ENCODE peak calls at places on chromosomes 4 and X, in nine cellular contexts. Z, V, K, C, B, Y, T, G and O are unnamed samples.

GRCh38 chrX:84501798-84502628 is at the start of gene HDX:
- DNase-seq in Y (peak; percentile 83), B (peak; percentile 84), K (peak; percentile 92), G (peak; percentile 87), T (peak; percentile 92), V (peak; percentile 50), Z (peak; percentile 85), C (peak; percentile 83), O (peak; percentile 1)

GRCh38 chr4:78509030-78509429 is 42.5 kb upstream of the ANXA3 start:
- DNase-seq in B (no peak), Z (no peak), T (no peak), C (no peak), K (no peak), Y (no peak), G (no peak), V (no peak), O (no peak)

GRCh38 chr4:173360587-173361221 is 10.1 kb upstream of the SAP30 start:
- DNase-seq in V (no peak), G (no peak), Z (no peak), Y (no peak), T (peak; percentile 52), C (no peak), K (no peak), B (no peak), O (no peak)

GRCh38 chr4:185928761-185929455 is 116.9 kb upstream of the SORBS2 start:
- DNase-seq in G (no peak), T (no peak), K (no peak), C (no peak), Y (no peak), B (no peak), Z (no peak), V (no peak), O (no peak)

GRCh38 chrX:123736333-123736921 is 3.6 kb upstream of the THOC2 start:
- DNase-seq in Z (no peak), G (no peak), V (no peak), B (no peak), Y (no peak), T (peak; percentile 67), K (no peak), C (no peak), O (no peak)

GRCh38 chr4:165757426-165757825 is 115.6 kb upstream of the TLL1 start:
- DNase-seq in Z (no peak), T (no peak), B (no peak), V (no peak), G (no peak), Y (no peak), C (no peak), K (no peak), O (no peak)

GRCh38 chr4:52071786-52072552 is 20.9 kb downstream of the SPATA18 start:
- DNase-seq in C (no peak), Y (no peak), V (no peak), B (no peak), G (no peak), T (no peak), K (no peak), Z (no peak), O (no peak)

GRCh38 chrX:2782778-2783177 is 30.9 kb downstream of the XG start:
- DNase-seq in T (no peak), Z (no peak), C (no peak), B (no peak), G (no peak), K (no peak), Y (no peak), V (no peak), O (no peak)

GRCh38 chr4:17358236-17358635 is 153.7 kb downstream of the QDPR start:
- DNase-seq in B (no peak), Z (no peak), C (no peak), G (no peak), Y (no peak), V (no peak), T (no peak), K (no peak), O (no peak)

GRCh38 chr4:3712112-3712805 is 53.9 kb upstream of the ADRA2C start:
- DNase-seq in Y (no peak), V (no peak), K (no peak), B (peak; percentile 8), C (no peak), G (no peak), Z (no peak), T (no peak), O (no peak)

GRCh38 chr4:3709846-3710441 is 56.2 kb upstream of the ADRA2C start:
- DNase-seq in C (no peak), G (peak; percentile 5), V (no peak), T (no peak), K (no peak), Z (no peak), B (peak; percentile 3), Y (no peak), O (no peak)

GRCh38 chr4:3709061-3709845 is 56.9 kb upstream of the ADRA2C start:
- DNase-seq in T (no peak), C (no peak), B (no peak), K (no peak), V (no peak), Z (no peak), G (no peak), Y (no peak), O (no peak)

GRCh38 chr4:3711183-3712111 is 54.7 kb upstream of the ADRA2C start:
- DNase-seq in V (no peak), K (peak; percentile 54), C (no peak), Z (no peak), Y (peak; percentile 2), T (no peak), G (peak; percentile 9), B (peak; percentile 2), O (no peak)

GRCh38 chr4:3710451-3711182 is 55.6 kb upstream of the ADRA2C start:
- DNase-seq in B (peak; percentile 13), G (peak; percentile 9), T (no peak), K (peak; percentile 58), C (no peak), Y (peak; percentile 6), Z (no peak), V (no peak), O (no peak)
- H3K27ac ChIP-seq in B (no peak overlapping the region), G (no peak overlapping the region), T (no peak overlapping the region), K (no peak overlapping the region), C (no peak overlapping the region), Y (no peak overlapping the region), Z (no peak overlapping the region), V (no peak overlapping the region), O (no peak overlapping the region)

GRCh38 chr4:80876810-80877209 is 153.7 kb upstream of the BMP3 start:
- DNase-seq in C (no peak), Y (no peak), V (no peak), K (no peak), B (no peak), T (peak; percentile 27), G (no peak), Z (no peak), O (no peak)
- H3K27ac ChIP-seq in C (no peak overlapping the region), Y (no peak overlapping the region), V (no peak overlapping the region), K (no peak overlapping the region), B (no peak overlapping the region), T (no peak overlapping the region), G (no peak overlapping the region), Z (no peak overlapping the region), O (no peak overlapping the region)

DNA sequence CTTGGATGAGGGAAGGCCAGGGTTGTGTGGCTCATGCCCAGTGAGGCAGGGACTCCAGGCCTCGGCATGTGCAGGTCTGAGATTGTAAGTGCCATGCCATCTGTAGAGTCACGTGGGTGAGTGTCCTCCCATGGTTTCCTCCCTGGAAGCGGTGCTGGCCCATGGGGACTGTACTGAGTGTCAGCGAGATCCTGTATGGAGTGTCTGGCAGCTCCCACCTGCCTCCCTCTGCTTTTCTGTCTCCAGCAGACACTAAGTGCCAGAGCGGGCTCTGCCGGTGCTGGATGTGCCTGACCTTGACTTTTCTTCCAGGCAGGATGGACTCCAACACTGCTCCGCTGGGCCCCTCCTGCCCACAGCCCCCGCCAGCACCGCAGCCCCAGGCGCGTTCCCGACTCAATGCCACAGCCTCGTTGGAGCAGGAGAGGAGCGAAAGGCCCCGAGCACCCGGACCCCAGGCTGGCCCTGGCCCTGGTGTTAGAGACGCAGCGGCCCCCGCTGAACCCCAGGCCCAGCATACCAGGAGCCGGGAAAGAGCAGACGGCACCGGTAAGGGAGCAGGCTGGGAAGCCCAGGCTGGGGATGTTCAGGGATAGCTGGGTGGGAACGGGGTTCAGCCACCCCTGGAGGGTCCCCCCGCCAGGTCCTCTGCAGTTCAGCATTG is 7.6 kb downstream of the WFS1 start:
- DNase-seq in G (no peak), B (peak; percentile 61), T (no peak), V (no peak), Z (no peak), K (no peak), C (no peak), Y (peak; percentile 59), O (no peak)
- H3K27ac ChIP-seq in G (peak overlapping the region; percentile 23), B (peak overlapping the region; percentile 91), T (no peak overlapping the region), V (no peak overlapping the region), Z (no peak overlapping the region), K (peak overlapping the region; percentile 63), C (no peak overlapping the region), Y (peak overlapping the region; percentile 84), O (no peak overlapping the region)

DNA sequence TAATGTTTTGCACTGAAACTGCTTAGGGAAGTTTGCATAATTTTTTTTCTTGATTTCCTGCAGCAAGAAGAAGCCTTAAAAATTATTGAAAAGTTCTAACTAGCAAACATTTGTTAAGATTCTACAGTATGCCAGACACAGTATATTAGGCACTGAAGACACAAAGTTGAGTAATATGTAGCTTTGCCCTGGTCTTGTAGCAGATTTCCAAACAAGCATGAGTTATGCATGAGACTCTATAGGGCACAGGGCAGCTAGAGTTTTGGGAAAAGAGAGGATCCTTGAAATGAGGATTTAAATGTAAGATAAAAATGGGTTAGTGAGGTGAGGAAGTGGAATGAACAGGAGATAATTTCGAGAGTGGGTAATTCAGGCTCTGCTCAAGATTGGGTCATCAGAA is 8.6 kb upstream of the GPRIN3 start:
- DNase-seq in K (no peak), C (no peak), Z (no peak), V (no peak), G (no peak), B (no peak), Y (no peak), T (peak; percentile 52), O (no peak)
- H3K27ac ChIP-seq in K (peak overlapping the region; percentile 39), C (no peak overlapping the region), Z (no peak overlapping the region), V (no peak overlapping the region), G (no peak overlapping the region), B (no peak overlapping the region), Y (no peak overlapping the region), T (peak overlapping the region; percentile 50), O (no peak overlapping the region)

GRCh38 chr4:107740950-107741701 is 21.1 kb upstream of the PAPSS1 start:
- DNase-seq in Y (peak; percentile 36), G (peak; percentile 62), V (no peak), C (no peak), B (peak; percentile 33), T (peak; percentile 49), Z (peak; percentile 49), K (no peak), O (no peak)
- H3K27ac ChIP-seq in Y (no peak overlapping the region), G (peak overlapping the region; percentile 36), V (no peak overlapping the region), C (peak overlapping the region; percentile 48), B (peak overlapping the region; percentile 76), T (peak overlapping the region; percentile 25), Z (peak overlapping the region; percentile 66), K (peak overlapping the region; percentile 59), O (no peak overlapping the region)

GRCh38 chrX:41336447-41336846 is 2.5 kb downstream of the DDX3X start:
- DNase-seq in K (no peak), Z (no peak), C (no peak), V (no peak), T (no peak), B (no peak), Y (no peak), G (no peak), O (no peak)
- H3K27ac ChIP-seq in K (no peak overlapping the region), Z (peak overlapping the region; percentile 100), C (no peak overlapping the region), V (peak overlapping the region; percentile 100), T (peak overlapping the region; percentile 100), B (no peak overlapping the region), Y (no peak overlapping the region), G (no peak overlapping the region), O (no peak overlapping the region)